ENCODE peak calls at places on chromosomes 1 and 21, in four cellular contexts. U is K562, O is HepG2, Y is GM12878. A is an unnamed sample.

GRCh38 chr1:115129071-115129640 is 39.9 kb upstream of the TSPAN2 start:
- DNase-seq in U (no peak), O (no peak), Y (no peak), A (no peak)

GRCh38 chr1:8450312-8450711 is 132.4 kb downstream of the SLC45A1 start:
- DNase-seq in U (no peak), O (no peak), Y (no peak), A (no peak)

GRCh38 chr1:202966006-202966904 is 802 bp downstream of the CYB5R1 start:
- DNase-seq in U (peak), O (no peak), Y (no peak), A (no peak)

GRCh38 chr1:45785583-45785982 is 17.8 kb upstream of the MAST2 start:
- DNase-seq in U (no peak), O (no peak), Y (peak), A (no peak)

GRCh38 chr21:35905973-35906357 is 154.4 kb downstream of the SETD4 start:
- DNase-seq in U (no peak), O (no peak), Y (no peak), A (no peak)

GRCh38 chr1:170872663-170873062 is 62.7 kb upstream of the MROH9 start:
- DNase-seq in U (no peak), O (no peak), Y (peak), A (no peak)

GRCh38 chr1:232678185-232678886 is 48.4 kb upstream of the SIPA1L2 start:
- DNase-seq in U (no peak), O (no peak), Y (no peak), A (no peak)

GRCh38 chr1:54012008-54012325 is 6.0 kb downstream of the LDLRAD1 start:
- DNase-seq in U (no peak), O (no peak), Y (no peak), A (no peak)

GRCh38 chr21:42974832-42975820 is 764 bp downstream of the PKNOX1 start:
- DNase-seq in U (peak), O (peak), Y (no peak), A (peak)

GRCh38 chr1:30923597-30923996 is 15.0 kb upstream of the SDC3 start:
- DNase-seq in U (no peak), O (no peak), Y (no peak), A (no peak)

GRCh38 chr1:189803364-189803763 is 674.3 kb downstream of the BRINP3 start:
- DNase-seq in U (no peak), O (no peak), Y (no peak), A (peak)

GRCh38 chr1:167127661-167128060 is 33.8 kb downstream of the STYXL2 start:
- DNase-seq in U (no peak), O (no peak), Y (no peak), A (no peak)

GRCh38 chr1:6016191-6016865 is 24.1 kb upstream of the NPHP4 start:
- DNase-seq in U (no peak), O (no peak), Y (no peak), A (no peak)

GRCh38 chr1:209434066-209434465 is 149.4 kb upstream of the CAMK1G start:
- DNase-seq in U (no peak), O (no peak), Y (no peak), A (no peak)

GRCh38 chr21:25199944-25200343 is 407.3 kb downstream of the MRPL39 start:
- DNase-seq in U (no peak), O (no peak), Y (no peak), A (no peak)

GRCh38 chr1:146032613-146033219 is 11.2 kb upstream of the HJV start:
- DNase-seq in U (peak), O (peak), Y (peak), A (peak)

GRCh38 chr1:205961405-205961804 is 18.1 kb upstream of the SLC26A9 start:
- DNase-seq in U (no peak), O (no peak), Y (no peak), A (no peak)

GRCh38 chr1:32780628-32781267 is 36.4 kb downstream of the YARS1 start:
- DNase-seq in U (no peak), O (no peak), Y (no peak), A (peak)

GRCh38 chr21:32207096-32207716 is 71.6 kb downstream of the MIS18A start:
- DNase-seq in U (no peak), O (no peak), Y (no peak), A (no peak)

GRCh38 chr1:110190282-110190929 is 19.7 kb upstream of the KCNC4 start:
- DNase-seq in U (no peak), O (no peak), Y (no peak), A (no peak)

GRCh38 chr1:203629509-203630082 is 3.0 kb downstream of the ATP2B4 start:
- DNase-seq in U (peak), O (no peak), Y (no peak), A (no peak)

GRCh38 chr1:200437556-200438203 is 27.8 kb upstream of the ZNF281 start:
- DNase-seq in U (no peak), O (no peak), Y (no peak), A (no peak)

GRCh38 chr1:223102797-223103533 is 40.1 kb downstream of the TLR5 start:
- DNase-seq in U (no peak), O (no peak), Y (no peak), A (peak)

DNA sequence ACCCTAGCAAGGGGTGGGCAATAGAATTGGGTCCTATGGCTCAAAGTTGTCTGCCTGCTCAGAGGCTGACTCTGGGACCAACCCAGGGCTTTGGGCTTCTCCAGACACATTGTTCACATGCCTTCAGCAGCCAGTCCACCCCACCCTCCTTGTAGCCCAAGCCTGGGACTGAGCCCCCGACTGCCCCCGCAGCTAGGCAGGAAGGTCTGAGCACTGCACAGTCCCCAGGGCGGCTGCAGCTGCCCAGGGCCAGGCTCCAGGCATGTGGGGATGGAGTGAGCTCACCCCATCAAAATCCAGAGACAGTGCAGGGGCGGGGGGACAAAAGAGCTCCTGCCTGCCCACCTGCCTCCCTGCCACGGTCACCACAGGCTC is 35.6 kb downstream of the HSPG2 start:
- DNase-seq in U (no peak), O (no peak), Y (no peak), A (no peak)
- TF ChIP-seq FOXK2 in U (no peak), O (no peak), Y (no peak), A (no peak)

DNA sequence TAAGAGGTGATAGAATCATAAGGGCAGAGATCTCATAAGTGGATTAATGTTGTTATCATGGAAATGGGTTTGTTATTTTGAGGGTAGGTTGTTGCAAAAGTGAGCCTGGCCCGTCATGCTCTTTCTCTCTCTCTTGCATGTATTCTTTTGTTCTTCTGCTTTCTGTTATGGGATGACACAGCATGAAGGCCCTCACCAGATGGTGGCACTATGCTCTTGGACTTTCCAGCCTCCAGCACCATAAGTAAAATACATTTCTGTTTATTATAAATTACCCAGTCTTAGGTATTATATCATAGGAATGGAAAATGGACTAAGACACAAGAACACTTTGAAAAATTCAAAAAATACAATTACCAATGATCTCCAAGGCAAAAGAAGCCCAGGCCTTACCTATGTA is 676.1 kb downstream of the PTPRU start:
- DNase-seq in U (no peak), O (peak), Y (no peak), A (no peak)
- TF ChIP-seq BHLHE40 in U (no peak), O (no peak), Y (no peak), A (no peak)

DNA sequence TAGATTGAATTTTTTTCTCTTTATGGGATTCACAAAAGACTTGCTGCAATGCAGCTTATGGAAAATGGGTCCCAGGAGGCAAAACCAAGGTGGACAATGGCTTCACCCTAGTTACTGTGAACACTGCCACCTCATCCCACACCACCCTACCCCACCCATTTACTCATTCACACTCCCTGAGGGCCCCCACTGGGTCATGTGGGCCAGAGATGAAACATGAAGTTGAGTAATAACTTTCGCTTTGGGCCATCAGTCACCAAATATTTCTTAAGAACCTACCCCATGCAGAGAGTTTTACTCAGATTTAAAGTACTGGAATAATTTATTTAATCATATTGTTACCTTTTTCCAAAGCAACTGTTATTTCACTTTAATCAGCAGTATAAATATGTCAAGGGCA is 191.8 kb downstream of the TPR start:
- DNase-seq in U (no peak), O (no peak), Y (no peak), A (no peak)
- TF ChIP-seq FOXK2 in U (no peak), O (no peak), Y (no peak), A (no peak)

GRCh38 chr1:10790155-10790707 is 6.2 kb downstream of the CASZ1 start:
- DNase-seq in U (no peak), O (no peak), Y (no peak), A (no peak)
- TF ChIP-seq BHLHE40 in U (no peak), O (no peak), Y (no peak), A (no peak)